ENCODE peak calls at places on chromosomes 4 and X, in eight cellular contexts. I, Y, Q, E, U, O, T and K are unnamed samples.

GRCh38 chr4:120557372-120557771 is 365.2 kb downstream of the PRDM5 start:
- DNase-seq in Q (no peak), U (no peak), T (no peak), E (no peak), I (no peak), O (no peak), Y (no peak), K (no peak)

GRCh38 chr4:186260504-186261448 is 5.2 kb upstream of the F11 start:
- DNase-seq in T (no peak), Y (no peak), Q (no peak), I (no peak), O (no peak), E (no peak), U (no peak), K (no peak)

GRCh38 chr4:125070869-125071268 is 243.9 kb upstream of the FAT4 start:
- DNase-seq in U (no peak), Q (no peak), O (no peak), I (no peak), T (no peak), E (no peak), Y (no peak), K (peak; percentile 10)

GRCh38 chr4:20109395-20109794 is 142.3 kb upstream of the SLIT2 start:
- DNase-seq in T (no peak), O (peak; percentile 38), E (no peak), I (no peak), U (no peak), Y (no peak), Q (no peak), K (peak; percentile 14)

GRCh38 chrX:38304010-38304409 is 23.3 kb downstream of the RPGR start:
- DNase-seq in Q (no peak), Y (no peak), T (no peak), U (no peak), O (peak; percentile 23), E (no peak), I (peak; percentile 14), K (no peak)

GRCh38 chrX:50941638-50942037 is 31.1 kb downstream of the BMP15 start:
- DNase-seq in O (no peak), T (peak; percentile 8), I (peak; percentile 49), E (no peak), Y (peak; percentile 5), Q (peak; percentile 4), U (no peak), K (no peak)

GRCh38 chr4:31366041-31366440 is 645.9 kb downstream of the PCDH7 start:
- DNase-seq in U (no peak), T (no peak), E (no peak), Q (no peak), O (peak; percentile 12), Y (no peak), I (no peak), K (no peak)

GRCh38 chr4:111074523-111075114 is 451.7 kb upstream of the PITX2 start:
- DNase-seq in T (no peak), U (no peak), Y (no peak), E (no peak), O (no peak), I (peak; percentile 49), Q (peak; percentile 3), K (no peak)

GRCh38 chr4:139584784-139585183 is 28.8 kb upstream of the SETD7 start:
- DNase-seq in O (no peak), Y (no peak), I (no peak), Q (no peak), T (no peak), U (no peak), E (no peak), K (no peak)

GRCh38 chr4:165814256-165815010 is 58.6 kb upstream of the TLL1 start:
- DNase-seq in E (no peak), U (no peak), I (no peak), T (no peak), Y (no peak), O (peak; percentile 15), Q (no peak), K (no peak)

GRCh38 chrX:105116541-105116940 is 104.0 kb downstream of the TEX13A start:
- DNase-seq in Q (no peak), O (no peak), E (no peak), U (no peak), Y (no peak), T (no peak), I (no peak), K (no peak)

GRCh38 chrX:42143866-42144592 is 220.7 kb upstream of the CASK start:
- DNase-seq in Q (peak; percentile 22), E (no peak), Y (no peak), U (no peak), T (no peak), O (no peak), I (no peak), K (no peak)

GRCh38 chrX:66018585-66019309 is 21.1 kb downstream of the VSIG4 start:
- DNase-seq in E (no peak), Q (no peak), O (no peak), Y (no peak), U (no peak), I (no peak), T (no peak), K (no peak)

GRCh38 chr4:124085561-124086180 is 626.9 kb downstream of the ANKRD50 start:
- DNase-seq in T (no peak), I (no peak), Q (no peak), E (no peak), O (peak; percentile 40), U (no peak), Y (no peak), K (no peak)

GRCh38 chrX:152893631-152894610 is 3.9 kb upstream of the ZNF185 start:
- DNase-seq in Q (no peak), Y (no peak), U (no peak), O (no peak), T (no peak), I (no peak), E (no peak), K (no peak)

GRCh38 chrX:154719132-154719675 is 31.7 kb downstream of the GAB3 start:
- DNase-seq in Q (no peak), Y (peak; percentile 35), T (no peak), O (peak; percentile 67), E (no peak), U (no peak), I (no peak), K (peak; percentile 31)

GRCh38 chr4:42345962-42346544 is 51.2 kb upstream of the SHISA3 start:
- DNase-seq in Y (no peak), Q (no peak), I (no peak), T (no peak), U (no peak), O (no peak), E (no peak), K (no peak)

GRCh38 chr4:11904117-11904535 is 475.4 kb upstream of the HS3ST1 start:
- DNase-seq in E (no peak), I (no peak), Q (no peak), Y (no peak), T (peak; percentile 24), O (no peak), U (no peak), K (peak; percentile 69)